ENCODE peak calls at places on chromosomes 16 and 17, in nine cellular contexts. W is OCI-LY7, P is H9, D is fibroblast of lung, S is astrocyte, V is K562, R is neural progenitor cell, I is GM23338, A is mammary epithelial cell. K is an unnamed sample. For H3K4me1, the result is how much of the 10 kb centered on the place peaks cover.

GRCh38 chr16:51630051-51630450 is 479.0 kb upstream of the SALL1 start:
- DNase-seq in P (peak), V (no peak), A (no peak), I (peak), D (no peak), S (no peak), W (no peak), R (no peak), K (no peak)

GRCh38 chr16:23252310-23252709 is 49.8 kb upstream of the SCNN1B start:
- DNase-seq in A (no peak), S (no peak), D (no peak), R (no peak), V (no peak), I (no peak), P (no peak), W (no peak), K (no peak)

GRCh38 chr16:13391337-13391736 is 489.9 kb downstream of the SHISA9 start:
- DNase-seq in A (no peak), R (no peak), P (no peak), I (no peak), D (no peak), S (no peak), V (no peak), W (peak), K (no peak)

GRCh38 chr17:21077286-21077685 is 34.5 kb upstream of the USP22 start:
- DNase-seq in D (no peak), R (no peak), W (no peak), S (no peak), V (no peak), P (no peak), I (no peak), A (no peak), K (no peak)

GRCh38 chr17:1557355-1558095 is 5.1 kb downstream of the PITPNA start:
- DNase-seq in I (no peak), S (peak), D (peak), P (no peak), W (no peak), V (no peak), R (no peak), A (no peak), K (no peak)

GRCh38 chr16:25037632-25038031 is 22.5 kb upstream of the ARHGAP17 start:
- DNase-seq in D (no peak), A (no peak), W (no peak), P (no peak), V (no peak), I (no peak), R (no peak), S (no peak), K (no peak)

GRCh38 chr16:49936791-49937190 is 80.9 kb upstream of the ZNF423 start:
- DNase-seq in W (no peak), R (no peak), A (no peak), I (no peak), P (no peak), V (no peak), S (no peak), D (no peak), K (no peak)

GRCh38 chr17:74063439-74063838 is 140.0 kb upstream of the RPL38 start:
- DNase-seq in V (no peak), A (no peak), D (no peak), W (no peak), I (no peak), S (no peak), P (no peak), R (no peak), K (no peak)

GRCh38 chr16:85401370-85401916 is 211.7 kb upstream of the GSE1 start:
- DNase-seq in I (no peak), W (no peak), A (no peak), D (no peak), R (no peak), P (no peak), V (no peak), S (no peak), K (no peak)

GRCh38 chr17:48718781-48719641 is 3.3 kb downstream of the PRAC1 start:
- DNase-seq in V (no peak), I (peak), D (no peak), W (no peak), R (peak), S (no peak), P (peak), A (no peak), K (peak)

GRCh38 chr16:72474511-72475123 is 302.7 kb upstream of the PMFBP1 start:
- DNase-seq in P (no peak), R (no peak), S (peak), I (no peak), A (peak), D (peak), V (no peak), W (no peak), K (peak)

GRCh38 chr17:59371426-59372099 is 40.1 kb downstream of the YPEL2 start:
- DNase-seq in V (no peak), W (no peak), I (no peak), R (no peak), P (no peak), D (peak), A (no peak), S (no peak), K (no peak)

GRCh38 chr17:59370580-59371299 is 39.3 kb downstream of the YPEL2 start:
- DNase-seq in P (no peak), I (peak), R (peak), D (no peak), V (no peak), A (no peak), S (no peak), W (no peak), K (no peak)

GRCh38 chr17:59369026-59369724 is 37.7 kb downstream of the YPEL2 start:
- DNase-seq in V (no peak), I (no peak), A (no peak), D (peak), W (no peak), S (peak), R (no peak), P (no peak), K (peak)

GRCh38 chr17:59373879-59374495 is 42.5 kb downstream of the YPEL2 start:
- DNase-seq in R (no peak), A (peak), P (no peak), S (peak), I (no peak), D (peak), V (no peak), W (no peak), K (no peak)

GRCh38 chr17:59372138-59372751 is 40.8 kb downstream of the YPEL2 start:
- DNase-seq in I (no peak), R (no peak), W (peak), A (no peak), D (peak), V (no peak), S (peak), P (no peak), K (no peak)
- H2AFZ ChIP-seq in I (no peak), R (no peak), W (peak), A (no peak), D (peak), V (peak), S (no peak), P (no peak), K (no peak)

GRCh38 chr16:30407794-30408534 is 558 bp downstream of the ZNF771 start:
- DNase-seq in R (peak), V (no peak), A (no peak), I (peak), W (no peak), D (no peak), S (no peak), P (no peak), K (no peak)

GRCh38 chr16:30401768-30402425 is 5.5 kb upstream of the ZNF771 start:
- DNase-seq in W (no peak), P (no peak), R (no peak), S (no peak), D (no peak), A (no peak), I (no peak), V (no peak), K (no peak)

GRCh38 chr16:30409125-30410060 is 2.0 kb downstream of the ZNF771 start:
- DNase-seq in A (peak), W (peak), D (peak), S (peak), R (peak), I (peak), P (peak), V (peak), K (peak)

DNA sequence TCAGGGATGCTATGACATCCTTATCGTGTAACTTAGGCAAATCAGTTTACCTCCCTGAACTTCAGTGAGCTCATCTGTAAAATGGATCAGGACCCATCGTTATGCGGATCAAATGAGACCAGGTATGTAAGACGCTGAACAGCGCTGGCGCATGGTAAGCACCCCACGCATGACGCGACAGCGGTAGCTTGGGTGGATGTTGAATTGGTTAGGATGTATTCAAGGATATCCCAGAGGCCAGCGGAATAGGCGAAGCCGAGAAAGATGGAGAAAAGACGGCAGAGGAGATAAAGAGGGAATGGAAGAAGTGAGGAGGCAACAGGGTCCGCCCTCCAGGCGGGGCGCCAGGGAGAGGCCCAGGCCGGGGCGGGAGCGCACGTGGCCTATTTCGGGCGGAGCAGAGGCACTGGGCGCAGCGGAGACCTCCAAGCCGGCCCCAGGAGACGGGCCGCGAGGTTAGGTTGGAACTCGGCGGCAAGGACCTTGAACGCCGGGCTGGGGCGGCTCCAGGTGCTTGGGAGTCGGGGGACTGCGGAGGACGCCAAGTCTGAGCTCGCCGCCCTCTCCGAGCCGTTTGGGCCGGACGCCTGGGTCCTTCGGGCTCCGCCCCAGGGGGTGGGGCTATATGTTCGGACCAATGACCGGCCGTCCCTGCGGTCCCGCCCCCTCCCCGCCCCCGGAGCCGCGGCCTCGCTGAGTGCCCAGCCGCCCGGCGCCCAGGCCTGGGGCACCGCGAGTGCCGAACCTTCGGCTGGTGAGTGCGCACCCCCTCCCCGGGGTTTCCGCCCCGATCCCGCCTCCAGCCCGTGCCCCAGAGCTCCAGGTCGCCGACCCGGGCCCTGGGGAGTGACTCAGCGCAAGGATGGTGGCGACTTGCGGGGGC is at the start of gene ZNF771:
- DNase-seq in S (peak), D (peak), W (peak), I (peak), V (peak), P (peak), A (peak), R (peak), K (peak)
- H3K4me1 ChIP-seq in S (under half), D (under half), W (under half), I (under half), V (under half), P (under half), A (under half), R (under half), K (under half)

DNA sequence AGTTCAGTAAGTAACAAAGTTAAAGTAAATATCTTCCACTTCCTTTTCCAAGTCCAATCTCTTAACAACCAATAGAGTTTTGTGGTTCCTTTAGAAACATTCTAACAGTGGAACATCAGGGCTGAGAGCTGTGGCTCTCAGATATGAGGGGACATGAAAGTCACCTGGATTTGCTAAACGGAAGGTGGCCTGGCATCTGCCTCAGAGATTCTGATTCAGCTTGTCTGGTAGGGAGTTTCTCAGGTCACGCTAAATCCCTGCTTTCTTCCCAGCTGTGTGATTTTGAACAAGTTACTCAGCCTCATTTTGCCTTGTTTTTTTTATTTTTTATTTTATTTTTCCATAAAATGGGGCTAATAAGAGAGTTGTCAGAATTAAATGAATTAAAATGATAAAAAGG is 411.0 kb upstream of the CDH11 start:
- DNase-seq in I (no peak), D (no peak), P (no peak), S (no peak), V (no peak), W (no peak), R (no peak), A (no peak), K (no peak)
- H3K27ac ChIP-seq in I (no peak), D (no peak), P (no peak), S (no peak), V (no peak), W (no peak), R (no peak), A (no peak), K (no peak)

DNA sequence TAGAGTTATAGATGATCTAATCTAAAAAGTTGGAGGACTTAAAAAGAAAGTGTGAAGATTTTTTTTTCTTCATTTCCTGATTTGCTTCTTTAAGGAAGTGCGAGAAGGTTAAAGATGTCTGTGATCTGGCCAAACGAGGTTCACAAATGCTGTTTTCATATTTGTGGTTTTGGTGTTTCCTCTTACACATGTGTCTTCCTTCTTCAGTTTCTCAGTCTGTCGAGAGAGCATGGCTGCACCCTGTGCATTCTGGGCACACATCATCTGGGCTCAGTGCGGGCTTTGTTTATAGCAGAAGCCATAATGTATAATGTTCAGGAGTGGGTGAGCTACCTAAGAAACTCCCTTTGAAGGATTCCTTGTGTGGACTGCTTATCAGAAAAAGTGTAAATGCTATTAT is 260.4 kb upstream of the TBX2 start:
- DNase-seq in R (no peak), V (no peak), P (no peak), D (peak), I (no peak), S (peak), A (peak), W (peak), K (peak)
- H2AFZ ChIP-seq in R (no peak), V (no peak), P (no peak), D (no peak), I (no peak), S (peak), A (peak), W (no peak), K (peak)

GRCh38 chr16:19135201-19135838 is 21.6 kb downstream of the ITPRIPL2 start:
- DNase-seq in W (no peak), A (no peak), I (no peak), S (no peak), D (no peak), V (no peak), P (no peak), R (no peak), K (no peak)

GRCh38 chr16:19131809-19132777 is 18.3 kb downstream of the ITPRIPL2 start:
- DNase-seq in P (no peak), S (no peak), R (no peak), A (no peak), W (no peak), I (no peak), V (no peak), D (no peak), K (no peak)

GRCh38 chr16:19130852-19131808 is 17.4 kb downstream of the ITPRIPL2 start:
- DNase-seq in A (no peak), W (peak), S (peak), D (peak), I (peak), V (no peak), R (no peak), P (no peak), K (peak)

GRCh38 chr16:19133600-19133999 is 19.8 kb downstream of the ITPRIPL2 start:
- DNase-seq in W (no peak), I (no peak), R (no peak), A (no peak), S (no peak), P (no peak), D (no peak), V (no peak), K (no peak)

GRCh38 chr16:19132898-19133297 is 19.1 kb downstream of the ITPRIPL2 start:
- DNase-seq in A (no peak), R (no peak), W (no peak), I (no peak), P (no peak), D (no peak), S (no peak), V (no peak), K (no peak)
- H3K4me1 ChIP-seq in A (under half), R (under half), W (under half), I (under half), P (under half), D (under half), S (under half), V (under half), K (under half)

DNA sequence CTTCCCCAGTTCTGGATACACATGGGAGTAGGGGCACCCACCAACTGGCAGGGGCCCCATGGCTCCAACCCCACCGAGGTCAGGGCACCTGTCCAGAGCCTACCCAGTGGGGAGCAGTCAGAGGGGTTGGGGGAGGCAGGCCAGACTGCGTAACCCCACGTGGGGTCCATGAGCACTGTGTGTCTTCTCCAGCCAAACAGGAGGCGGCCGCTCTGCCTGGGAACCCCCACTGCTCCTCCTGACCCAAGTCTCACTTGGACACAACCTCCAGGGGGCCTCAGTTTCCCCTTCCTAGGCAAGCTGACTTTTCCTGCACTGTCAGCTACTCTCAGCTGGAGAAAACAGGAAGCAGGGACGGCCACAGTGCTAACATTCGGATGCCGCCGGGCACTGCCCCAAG is 7.5 kb downstream of the ZNF469 start:
- DNase-seq in D (no peak), W (no peak), V (no peak), I (no peak), R (no peak), P (no peak), A (no peak), S (no peak), K (no peak)
- H3K27ac ChIP-seq in D (no peak), W (no peak), V (no peak), I (no peak), R (no peak), P (no peak), A (no peak), S (no peak), K (no peak)